ENCODE peak calls at places on chromosomes 2 and 18, in eight cellular contexts. S, Q, E, C, R, M, Y and L are unnamed samples.

GRCh38 chr2:5549061-5549601 is 143.1 kb upstream of the SOX11 start:
- DNase-seq in S (no peak), Q (peak; percentile 11), E (no peak), C (peak; percentile 60), R (no peak), M (no peak), Y (no peak), L (peak; percentile 24)

GRCh38 chr2:107093426-107093957 is 207.5 kb upstream of the ST6GAL2 start:
- DNase-seq in S (no peak), Q (no peak), E (no peak), C (no peak), R (no peak), M (no peak), Y (no peak), L (no peak)

GRCh38 chr2:8576525-8577157 is 105.2 kb upstream of the ID2 start:
- DNase-seq in S (no peak), Q (no peak), E (no peak), C (no peak), R (no peak), M (peak; percentile 91), Y (no peak), L (no peak)

GRCh38 chr2:176164803-176165597 is 7.9 kb downstream of the HOXD3 start:
- DNase-seq in S (no peak), Q (peak; percentile 62), E (no peak), C (peak; percentile 53), R (no peak), M (no peak), Y (no peak), L (no peak)

GRCh38 chr18:11857177-11857887 is 6.1 kb downstream of the CHMP1B start:
- DNase-seq in S (no peak), Q (peak; percentile 78), E (peak; percentile 99), C (peak; percentile 73), R (peak; percentile 98), M (no peak), Y (no peak), L (peak; percentile 92)

GRCh38 chr18:7940379-7940778 is 373.3 kb downstream of the PTPRM start:
- DNase-seq in S (no peak), Q (no peak), E (no peak), C (no peak), R (no peak), M (no peak), Y (no peak), L (no peak)

GRCh38 chr2:6835467-6835866 is 30.2 kb downstream of the CMPK2 start:
- DNase-seq in S (no peak), Q (no peak), E (no peak), C (no peak), R (no peak), M (no peak), Y (no peak), L (no peak)

GRCh38 chr2:190679813-190680591 is 31.1 kb downstream of the NAB1 start:
- DNase-seq in S (peak; percentile 44), Q (peak; percentile 87), E (peak; percentile 41), C (peak; percentile 76), R (peak; percentile 38), M (peak; percentile 24), Y (peak; percentile 42), L (peak; percentile 41)

GRCh38 chr2:20615466-20616241 is 35.2 kb downstream of the HS1BP3 start:
- DNase-seq in S (no peak), Q (no peak), E (no peak), C (no peak), R (no peak), M (no peak), Y (no peak), L (peak; percentile 60)

GRCh38 chr2:240396623-240397541 is 38.6 kb upstream of the GPC1 start:
- DNase-seq in S (no peak), Q (no peak), E (no peak), C (no peak), R (peak; percentile 15), M (no peak), Y (no peak), L (no peak)

GRCh38 chr2:47559079-47559684 is 156.2 kb downstream of the MSH2 start:
- DNase-seq in S (no peak), Q (no peak), E (peak; percentile 56), C (peak; percentile 49), R (peak; percentile 59), M (no peak), Y (no peak), L (peak; percentile 56)

GRCh38 chr2:226578879-226579278 is 220.7 kb downstream of the IRS1 start:
- DNase-seq in S (no peak), Q (no peak), E (peak; percentile 66), C (no peak), R (peak; percentile 9), M (no peak), Y (no peak), L (no peak)

GRCh38 chr2:74440378-74441110 is 1.2 kb downstream of the RTKN start:
- DNase-seq in S (peak; percentile 47), Q (peak; percentile 95), E (peak; percentile 82), C (peak; percentile 94), R (peak; percentile 93), M (peak; percentile 58), Y (peak; percentile 99), L (peak; percentile 97)

GRCh38 chr18:27213123-27213717 is 28.1 kb upstream of the CHST9 start:
- DNase-seq in S (peak; percentile 12), Q (peak; percentile 34), E (no peak), C (no peak), R (no peak), M (no peak), Y (no peak), L (no peak)

GRCh38 chr2:46666044-46666662 is 186.8 kb downstream of the TMEM247 start:
- DNase-seq in S (no peak), Q (no peak), E (no peak), C (no peak), R (no peak), M (no peak), Y (no peak), L (peak; percentile 49)

GRCh38 chr2:88180594-88181240 is 10.6 kb downstream of the THNSL2 start:
- DNase-seq in S (no peak), Q (no peak), E (peak; percentile 80), C (no peak), R (peak; percentile 95), M (no peak), Y (no peak), L (no peak)

GRCh38 chr18:9539283-9539682 is 64.0 kb downstream of the RALBP1 start:
- DNase-seq in S (no peak), Q (no peak), E (peak; percentile 96), C (no peak), R (peak; percentile 84), M (no peak), Y (no peak), L (no peak)

GRCh38 chr2:64459575-64459974 is 5.6 kb downstream of the LGALSL start:
- DNase-seq in S (no peak), Q (no peak), E (no peak), C (no peak), R (no peak), M (no peak), Y (no peak), L (no peak)

GRCh38 chr2:239598011-239598731 is 197.4 kb upstream of the HDAC4 start:
- DNase-seq in S (no peak), Q (no peak), E (no peak), C (no peak), R (no peak), M (no peak), Y (no peak), L (no peak)

GRCh38 chr18:76801567-76802505 is 20.5 kb upstream of the ZNF236 start:
- DNase-seq in S (peak; percentile 58), Q (peak; percentile 81), E (peak; percentile 70), C (peak; percentile 70), R (peak; percentile 62), M (peak; percentile 14), Y (peak; percentile 91), L (peak; percentile 72)

GRCh38 chr2:85728883-85729824 is 24.6 kb upstream of the ATOH8 start:
- DNase-seq in S (peak; percentile 74), Q (peak; percentile 91), E (peak; percentile 83), C (peak; percentile 93), R (peak; percentile 91), M (peak; percentile 73), Y (peak; percentile 90), L (peak; percentile 93)

GRCh38 chr18:35355140-35355618 is 11.0 kb upstream of the ZNF24 start:
- DNase-seq in S (peak; percentile 81), Q (peak; percentile 90), E (peak; percentile 62), C (peak; percentile 86), R (peak; percentile 89), M (peak; percentile 52), Y (peak; percentile 72), L (peak; percentile 85)
- TF ChIP-seq EZH2phosphoT487 in S (no peak), Q (no peak), E (no peak), C (no peak), R (no peak), M (no peak), Y (no peak), L (no peak)

GRCh38 chr2:112001136-112001764 is 53.8 kb upstream of the TMEM87B start:
- DNase-seq in S (peak; percentile 19), Q (no peak), E (no peak), C (no peak), R (peak; percentile 23), M (peak; percentile 55), Y (no peak), L (no peak)
- TF ChIP-seq EZH2phosphoT487 in S (no peak), Q (no peak), E (no peak), C (no peak), R (no peak), M (no peak), Y (no peak), L (no peak)

DNA sequence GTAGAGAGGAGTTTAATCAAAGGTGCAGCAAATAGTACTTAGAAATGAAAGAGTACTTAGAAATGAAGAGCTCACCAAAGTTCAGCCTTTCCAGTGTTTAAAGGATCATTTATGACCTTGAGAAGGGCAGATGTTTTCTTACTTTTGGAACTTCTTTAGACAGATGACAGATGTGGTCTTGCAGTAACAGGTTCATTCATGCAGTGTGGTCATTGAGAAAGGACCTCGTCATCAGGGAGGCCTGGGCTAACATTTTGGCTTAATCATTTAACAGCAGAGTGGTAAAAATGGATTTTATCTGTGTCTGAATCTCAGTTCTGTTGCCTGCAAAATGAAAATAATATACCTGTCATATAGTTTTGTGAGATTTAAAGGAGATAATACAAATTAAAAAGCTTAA is 75.1 kb upstream of the NT5C1B start:
- DNase-seq in S (no peak), Q (no peak), E (peak; percentile 11), C (no peak), R (no peak), M (no peak), Y (no peak), L (no peak)
- TF ChIP-seq EZH2phosphoT487 in S (no peak), Q (no peak), E (no peak), C (no peak), R (no peak), M (no peak), Y (no peak), L (no peak)

DNA sequence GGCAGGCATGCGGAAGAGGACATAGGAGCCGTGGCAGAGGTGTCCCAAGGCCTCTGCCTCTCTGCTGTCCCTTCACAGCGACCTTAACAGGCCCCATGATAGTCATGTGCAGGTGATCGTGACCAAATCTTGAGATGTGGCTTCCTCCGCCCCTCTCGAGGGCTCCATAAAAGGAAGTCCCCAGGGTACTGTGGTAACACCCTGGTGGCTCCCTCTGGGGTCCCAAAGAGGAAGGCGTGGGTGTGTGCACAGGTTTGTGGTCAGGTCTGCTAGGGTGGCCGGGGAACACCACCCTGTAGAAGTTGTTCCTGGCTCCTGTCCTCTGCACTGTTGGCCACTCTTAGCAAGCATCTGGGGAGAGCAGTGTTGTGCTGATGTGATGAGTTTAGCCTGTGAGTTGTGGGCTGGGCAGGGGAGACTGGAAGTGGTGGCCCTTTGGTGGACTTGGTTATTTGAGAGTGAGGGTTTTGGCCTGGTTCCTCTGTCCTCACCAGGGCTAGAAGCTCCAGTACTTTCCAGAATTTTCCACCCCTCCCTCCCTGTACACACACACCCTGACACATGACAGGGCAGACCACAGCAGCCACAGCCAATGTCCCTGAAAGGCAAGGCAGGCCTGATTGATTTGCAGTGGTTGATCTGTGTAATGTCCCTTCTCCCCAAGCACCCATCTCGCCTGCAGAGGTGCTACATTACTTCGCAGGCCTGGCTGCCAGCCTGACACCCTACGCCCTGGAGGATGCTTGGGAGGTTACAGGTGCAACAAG is 68.9 kb upstream of the BOD1L2 start:
- DNase-seq in S (no peak), Q (no peak), E (no peak), C (no peak), R (no peak), M (peak; percentile 85), Y (no peak), L (no peak)
- TF ChIP-seq EZH2phosphoT487 in S (no peak), Q (no peak), E (no peak), C (no peak), R (no peak), M (no peak), Y (no peak), L (no peak)